ENCODE peak calls at places on chromosome 9, in six cellular contexts. One of them, this sample, is unnamed.

GRCh38 chr9:27350382-27350781 is 53.4 kb upstream of the EQTN start:
- DNase-seq in testis: no peak
- DNase-seq in uterus: no peak
- DNase-seq in heart left ventricle: no peak
- DNase-seq in fibroblast of mammary gland: no peak
- DNase-seq in cardiac muscle cell: no peak
- DNase-seq in this sample: no peak

GRCh38 chr9:581673-582497 is 259.6 kb upstream of the DMRT1 start:
- DNase-seq in testis: no peak
- DNase-seq in uterus: no peak
- DNase-seq in heart left ventricle: no peak
- DNase-seq in fibroblast of mammary gland: no peak
- DNase-seq in cardiac muscle cell: peak; percentile 16
- DNase-seq in this sample: peak; percentile 9

GRCh38 chr9:752681-753200 is 88.8 kb upstream of the DMRT1 start:
- DNase-seq in testis: no peak
- DNase-seq in uterus: no peak
- DNase-seq in heart left ventricle: no peak
- DNase-seq in fibroblast of mammary gland: peak; percentile 50
- DNase-seq in cardiac muscle cell: no peak
- DNase-seq in this sample: no peak

GRCh38 chr9:122121391-122121790 is 28.3 kb upstream of the TTLL11 start:
- DNase-seq in testis: no peak
- DNase-seq in uterus: no peak
- DNase-seq in heart left ventricle: no peak
- DNase-seq in fibroblast of mammary gland: no peak
- DNase-seq in cardiac muscle cell: no peak
- DNase-seq in this sample: no peak

GRCh38 chr9:9749591-9749990 is 863.2 kb downstream of the PTPRD start:
- DNase-seq in testis: no peak
- DNase-seq in uterus: no peak
- DNase-seq in heart left ventricle: no peak
- DNase-seq in fibroblast of mammary gland: no peak
- DNase-seq in cardiac muscle cell: no peak
- DNase-seq in this sample: no peak

GRCh38 chr9:93207326-93207814 is 23.4 kb downstream of the WNK2 start:
- DNase-seq in testis: peak; percentile 70
- DNase-seq in uterus: peak; percentile 68
- DNase-seq in heart left ventricle: peak; percentile 68
- DNase-seq in fibroblast of mammary gland: peak; percentile 34
- DNase-seq in cardiac muscle cell: peak; percentile 90
- DNase-seq in this sample: no peak

GRCh38 chr9:1979815-1980367 is 35.3 kb upstream of the SMARCA2 start:
- DNase-seq in testis: no peak
- DNase-seq in uterus: no peak
- DNase-seq in heart left ventricle: no peak
- DNase-seq in fibroblast of mammary gland: peak; percentile 84
- DNase-seq in cardiac muscle cell: no peak
- DNase-seq in this sample: no peak

GRCh38 chr9:128414461-128414860 is 6.2 kb upstream of the CERCAM start:
- DNase-seq in testis: no peak
- DNase-seq in uterus: no peak
- DNase-seq in heart left ventricle: no peak
- DNase-seq in fibroblast of mammary gland: no peak
- DNase-seq in cardiac muscle cell: no peak
- DNase-seq in this sample: no peak

GRCh38 chr9:27337833-27338526 is 41.0 kb upstream of the EQTN start:
- DNase-seq in testis: no peak
- DNase-seq in uterus: no peak
- DNase-seq in heart left ventricle: no peak
- DNase-seq in fibroblast of mammary gland: no peak
- DNase-seq in cardiac muscle cell: no peak
- DNase-seq in this sample: no peak

GRCh38 chr9:76591256-76591950 is 132.4 kb downstream of the GCNT1 start:
- DNase-seq in testis: no peak
- DNase-seq in uterus: no peak
- DNase-seq in heart left ventricle: no peak
- DNase-seq in fibroblast of mammary gland: peak; percentile 79
- DNase-seq in cardiac muscle cell: no peak
- DNase-seq in this sample: no peak

DNA sequence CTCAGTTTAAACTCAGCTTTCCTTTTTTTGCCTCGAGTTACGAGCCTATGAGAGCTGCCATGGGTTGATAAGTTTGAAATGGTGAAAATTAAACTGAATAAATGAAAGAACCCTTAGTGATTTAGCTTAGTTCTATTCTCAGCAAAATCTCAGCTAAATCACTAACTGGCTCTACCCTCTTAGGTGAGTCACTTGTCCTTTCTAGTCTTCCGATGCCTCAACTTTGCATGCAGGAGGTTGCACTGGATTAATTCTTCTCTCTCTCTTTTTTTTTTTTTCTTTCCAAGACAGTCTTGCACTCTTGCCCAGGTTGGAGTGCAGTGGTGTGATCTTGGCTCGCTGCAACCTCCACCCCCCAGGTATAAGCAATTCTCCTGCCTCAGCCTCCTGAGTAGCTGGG is 83.9 kb downstream of the PAPPA start:
- DNase-seq in testis: no peak
- DNase-seq in uterus: no peak
- DNase-seq in heart left ventricle: no peak
- DNase-seq in fibroblast of mammary gland: peak; percentile 43
- DNase-seq in cardiac muscle cell: no peak
- DNase-seq in this sample: no peak
- TF ChIP-seq CTCF in testis: no peak
- TF ChIP-seq CTCF in uterus: no peak
- TF ChIP-seq CTCF in heart left ventricle: no peak
- TF ChIP-seq CTCF in fibroblast of mammary gland: no peak
- TF ChIP-seq CTCF in cardiac muscle cell: no peak
- TF ChIP-seq CTCF in this sample: no peak

DNA sequence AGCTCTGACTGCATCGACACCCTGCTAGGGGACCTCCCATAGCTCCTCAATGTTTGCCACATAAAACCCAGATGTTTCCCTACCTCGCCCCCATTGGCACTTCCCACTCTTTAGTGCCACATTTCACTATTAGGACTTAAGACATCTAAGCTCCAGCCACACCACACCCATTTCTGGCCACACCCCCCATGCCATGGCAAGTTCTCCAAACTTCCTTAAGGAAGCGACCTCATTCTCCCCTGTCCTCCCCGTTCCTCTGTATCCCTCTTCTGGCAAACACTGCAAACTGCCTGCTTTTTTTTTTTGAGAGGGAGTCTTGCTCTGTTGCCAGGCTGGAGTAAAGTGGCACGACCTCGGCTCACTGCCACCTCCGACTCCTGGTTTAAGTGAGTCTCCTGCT is 62.9 kb downstream of the USP20 start:
- DNase-seq in testis: no peak
- DNase-seq in uterus: no peak
- DNase-seq in heart left ventricle: peak; percentile 19
- DNase-seq in fibroblast of mammary gland: peak; percentile 42
- DNase-seq in cardiac muscle cell: no peak
- DNase-seq in this sample: no peak
- TF ChIP-seq CTCF in testis: no peak
- TF ChIP-seq CTCF in uterus: no peak
- TF ChIP-seq CTCF in heart left ventricle: no peak
- TF ChIP-seq CTCF in fibroblast of mammary gland: no peak
- TF ChIP-seq CTCF in cardiac muscle cell: no peak
- TF ChIP-seq CTCF in this sample: no peak

GRCh38 chr9:120877276-120878034 is 467 bp upstream of the PHF19 start:
- DNase-seq in testis: peak; percentile 70
- DNase-seq in uterus: peak; percentile 78
- DNase-seq in heart left ventricle: peak; percentile 70
- DNase-seq in fibroblast of mammary gland: peak; percentile 50
- DNase-seq in cardiac muscle cell: peak; percentile 80
- DNase-seq in this sample: peak; percentile 65
- TF ChIP-seq CTCF in testis: no peak
- TF ChIP-seq CTCF in uterus: peak; percentile 30
- TF ChIP-seq CTCF in heart left ventricle: peak; percentile 33
- TF ChIP-seq CTCF in fibroblast of mammary gland: no peak
- TF ChIP-seq CTCF in cardiac muscle cell: no peak
- TF ChIP-seq CTCF in this sample: no peak

GRCh38 chr9:120869726-120870125 is 7.3 kb downstream of the PHF19 start:
- DNase-seq in testis: no peak
- DNase-seq in uterus: peak; percentile 47
- DNase-seq in heart left ventricle: no peak
- DNase-seq in fibroblast of mammary gland: no peak
- DNase-seq in cardiac muscle cell: no peak
- DNase-seq in this sample: no peak

GRCh38 chr9:120869360-120869687 is 7.7 kb downstream of the PHF19 start:
- DNase-seq in testis: no peak
- DNase-seq in uterus: no peak
- DNase-seq in heart left ventricle: no peak
- DNase-seq in fibroblast of mammary gland: no peak
- DNase-seq in cardiac muscle cell: no peak
- DNase-seq in this sample: no peak

GRCh38 chr9:120867676-120868338 is 9.2 kb downstream of the PHF19 start:
- DNase-seq in testis: no peak
- DNase-seq in uterus: no peak
- DNase-seq in heart left ventricle: no peak
- DNase-seq in fibroblast of mammary gland: no peak
- DNase-seq in cardiac muscle cell: no peak
- DNase-seq in this sample: no peak

GRCh38 chr9:120868339-120868675 is 8.7 kb downstream of the PHF19 start:
- DNase-seq in testis: no peak
- DNase-seq in uterus: no peak
- DNase-seq in heart left ventricle: no peak
- DNase-seq in fibroblast of mammary gland: peak; percentile 87
- DNase-seq in cardiac muscle cell: no peak
- DNase-seq in this sample: no peak

DNA sequence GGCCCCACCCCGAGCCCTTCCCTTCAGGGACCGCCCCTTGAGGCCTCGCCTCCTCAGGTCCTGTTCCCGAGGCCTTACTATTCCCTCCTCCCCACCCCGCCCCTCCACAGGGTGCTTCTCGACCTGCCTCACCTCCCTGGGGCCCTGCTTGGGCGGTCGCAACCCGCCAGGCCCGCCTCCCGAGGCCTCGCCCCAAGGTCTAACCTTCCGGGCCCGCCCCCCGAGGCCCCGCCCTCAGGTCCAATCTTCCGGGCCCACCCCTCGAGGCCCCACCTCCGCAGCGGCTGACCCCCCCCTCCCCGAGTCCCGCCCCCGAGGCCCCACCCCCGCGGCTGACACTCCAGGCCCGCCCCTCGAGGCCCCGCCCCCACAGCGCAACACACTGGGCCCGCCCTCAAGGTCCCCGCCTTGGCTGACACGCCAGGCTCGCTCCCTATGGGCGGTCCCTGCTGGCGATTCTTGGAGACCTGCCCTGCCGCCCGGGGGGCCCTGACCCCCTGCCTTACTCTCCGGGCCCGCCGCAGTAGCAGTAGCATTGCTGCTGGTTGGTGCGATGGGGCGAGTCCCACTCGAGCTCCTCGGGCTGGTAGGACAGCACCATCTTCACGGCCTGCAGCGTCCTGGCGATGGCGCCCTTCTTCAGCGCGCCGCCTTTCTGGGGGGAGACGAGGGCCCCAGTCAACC is 8.2 kb downstream of the PHF19 start:
- DNase-seq in testis: peak; percentile 97
- DNase-seq in uterus: peak; percentile 97
- DNase-seq in heart left ventricle: peak; percentile 96
- DNase-seq in fibroblast of mammary gland: peak; percentile 91
- DNase-seq in cardiac muscle cell: peak; percentile 96
- DNase-seq in this sample: peak; percentile 90
- TF ChIP-seq CTCF in testis: no peak
- TF ChIP-seq CTCF in uterus: peak; percentile 61
- TF ChIP-seq CTCF in heart left ventricle: peak; percentile 76
- TF ChIP-seq CTCF in fibroblast of mammary gland: peak; percentile 36
- TF ChIP-seq CTCF in cardiac muscle cell: peak; percentile 56
- TF ChIP-seq CTCF in this sample: peak; percentile 42

DNA sequence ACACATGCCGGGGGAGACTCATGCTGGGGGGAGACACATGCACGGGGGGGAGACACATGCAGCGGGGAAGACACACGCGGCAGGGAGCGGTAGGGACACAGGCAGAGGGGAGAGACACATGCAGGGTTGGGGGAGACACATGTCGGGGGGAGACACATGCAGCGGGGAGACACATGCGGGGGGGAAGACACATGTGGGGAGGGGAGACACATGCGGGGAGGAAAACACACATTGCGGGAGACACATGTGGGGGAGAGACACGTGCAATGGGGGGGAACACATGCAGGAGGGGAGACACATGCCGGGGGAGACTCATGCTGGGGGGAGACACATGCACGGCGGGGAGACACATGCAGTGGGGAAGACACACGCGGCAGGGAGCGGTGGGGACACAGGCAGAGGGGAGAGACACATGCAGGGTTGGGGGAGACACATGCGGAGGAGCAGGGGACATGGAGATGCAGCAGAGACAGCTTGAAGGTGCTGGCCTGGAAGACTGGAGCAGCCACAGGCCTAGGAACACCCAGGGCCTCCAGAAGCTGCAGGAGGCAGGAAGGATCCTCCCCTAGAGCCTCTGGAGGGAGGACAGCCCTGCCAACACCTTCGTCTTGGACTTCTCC is 20.3 kb upstream of the OLFM1 start:
- DNase-seq in testis: no peak
- DNase-seq in uterus: peak; percentile 4
- DNase-seq in heart left ventricle: no peak
- DNase-seq in fibroblast of mammary gland: no peak
- DNase-seq in cardiac muscle cell: no peak
- DNase-seq in this sample: no peak
- TF ChIP-seq CTCF in testis: no peak
- TF ChIP-seq CTCF in uterus: no peak
- TF ChIP-seq CTCF in heart left ventricle: no peak
- TF ChIP-seq CTCF in fibroblast of mammary gland: no peak
- TF ChIP-seq CTCF in cardiac muscle cell: no peak
- TF ChIP-seq CTCF in this sample: no peak

DNA sequence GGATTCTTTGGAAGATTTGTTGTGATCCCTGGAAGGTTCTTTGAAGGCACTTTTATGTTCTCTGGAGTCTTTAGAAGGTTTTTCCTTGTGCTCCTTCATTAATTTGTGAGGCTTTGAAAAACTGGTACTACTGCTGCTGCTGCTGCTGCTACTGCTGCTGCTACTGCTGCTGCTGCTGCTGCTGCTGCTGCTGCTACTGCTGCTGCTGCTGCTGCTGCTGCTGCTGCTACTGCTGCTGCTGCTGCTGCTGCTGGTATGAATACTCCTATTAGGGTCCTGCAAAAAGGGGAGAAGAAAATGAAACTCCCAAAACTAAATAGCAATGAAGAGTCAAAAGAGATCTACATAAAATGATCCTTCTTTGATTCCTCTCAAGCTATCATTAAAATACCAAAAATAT is 208.1 kb downstream of the MLLT3 start:
- DNase-seq in testis: no peak
- DNase-seq in uterus: no peak
- DNase-seq in heart left ventricle: no peak
- DNase-seq in fibroblast of mammary gland: no peak
- DNase-seq in cardiac muscle cell: no peak
- DNase-seq in this sample: no peak
- TF ChIP-seq CTCF in testis: no peak
- TF ChIP-seq CTCF in uterus: no peak
- TF ChIP-seq CTCF in heart left ventricle: no peak
- TF ChIP-seq CTCF in fibroblast of mammary gland: no peak
- TF ChIP-seq CTCF in cardiac muscle cell: no peak
- TF ChIP-seq CTCF in this sample: no peak